ENCODE peak calls at places on chromosomes 5 and 9, in eight cellular contexts. D is uterus, C is astrocyte of the spinal cord, W is GM23338, B is ascending aorta, M is heart left ventricle, K is left ventricle myocardium inferior, F is choroid plexus epithelial cell. A is an unnamed sample.

GRCh38 chr9:131419029-131419614 is 25.2 kb downstream of the PRRC2B start:
- DNase-seq in D (no peak), C (no peak), W (no peak), B (no peak), M (no peak), K (no peak), F (no peak), A (no peak)

GRCh38 chr5:74352256-74352655 is 288.3 kb downstream of the ENC1 start:
- DNase-seq in D (no peak), C (no peak), W (no peak), B (no peak), M (no peak), K (no peak), F (no peak), A (no peak)

GRCh38 chr5:31889131-31889561 is 250.2 kb downstream of the PDZD2 start:
- DNase-seq in D (no peak), C (no peak), W (peak), B (no peak), M (no peak), K (no peak), F (no peak), A (no peak)

GRCh38 chr5:173001229-173001841 is 17.8 kb downstream of the ATP6V0E1 start:
- DNase-seq in D (no peak), C (no peak), W (no peak), B (peak), M (no peak), K (no peak), F (no peak), A (no peak)

GRCh38 chr9:614421-614820 is 227.1 kb upstream of the DMRT1 start:
- DNase-seq in D (no peak), C (no peak), W (no peak), B (no peak), M (no peak), K (no peak), F (no peak), A (no peak)

GRCh38 chr5:180302256-180302655 is 10.4 kb upstream of the MAPK9 start:
- DNase-seq in D (no peak), C (no peak), W (no peak), B (no peak), M (no peak), K (no peak), F (no peak), A (no peak)

GRCh38 chr5:179368806-179369529 is 23.7 kb upstream of the ADAMTS2 start:
- DNase-seq in D (no peak), C (no peak), W (no peak), B (no peak), M (no peak), K (no peak), F (no peak), A (no peak)

GRCh38 chr5:165361143-165361542 is 1855.7 kb downstream of the MAT2B start:
- DNase-seq in D (no peak), C (no peak), W (no peak), B (no peak), M (no peak), K (no peak), F (no peak), A (no peak)

GRCh38 chr5:113336975-113337374 is 97.8 kb downstream of the TSSK1B start:
- DNase-seq in D (peak), C (peak), W (peak), B (no peak), M (peak), K (no peak), F (peak), A (peak)

GRCh38 chr9:113579270-113580040 is 115.9 kb downstream of the RGS3 start:
- DNase-seq in D (no peak), C (peak), W (no peak), B (no peak), M (peak), K (peak), F (peak), A (no peak)

GRCh38 chr9:37591775-37592107 is 656 bp downstream of the TOMM5 start:
- DNase-seq in D (no peak), C (no peak), W (no peak), B (no peak), M (no peak), K (no peak), F (no peak), A (no peak)

GRCh38 chr9:125949721-125950465 is 202.7 kb downstream of the PBX3 start:
- DNase-seq in D (no peak), C (no peak), W (no peak), B (no peak), M (no peak), K (no peak), F (no peak), A (no peak)

GRCh38 chr5:55868846-55869245 is 17.7 kb downstream of the IL31RA start:
- DNase-seq in D (no peak), C (peak), W (no peak), B (no peak), M (no peak), K (no peak), F (peak), A (peak)

GRCh38 chr5:172479034-172479783 is 24.9 kb upstream of the SH3PXD2B start:
- DNase-seq in D (peak), C (peak), W (peak), B (peak), M (peak), K (peak), F (peak), A (peak)

GRCh38 chr9:13688223-13688989 is 408.9 kb upstream of the MPDZ start:
- DNase-seq in D (no peak), C (peak), W (peak), B (no peak), M (no peak), K (no peak), F (peak), A (no peak)

GRCh38 chr9:75181748-75182147 is 93.4 kb downstream of the OSTF1 start:
- DNase-seq in D (no peak), C (peak), W (no peak), B (no peak), M (no peak), K (no peak), F (peak), A (peak)

GRCh38 chr5:160434022-160434531 is 12.4 kb downstream of the PTTG1 start:
- DNase-seq in D (no peak), C (no peak), W (peak), B (no peak), M (no peak), K (no peak), F (no peak), A (peak)

GRCh38 chr5:107400328-107400727 is 270.4 kb downstream of the EFNA5 start:
- DNase-seq in D (no peak), C (no peak), W (no peak), B (no peak), M (no peak), K (no peak), F (no peak), A (no peak)

GRCh38 chr5:152861231-152861630 is 456.2 kb upstream of the NMUR2 start:
- DNase-seq in D (no peak), C (no peak), W (no peak), B (no peak), M (no peak), K (no peak), F (no peak), A (no peak)

GRCh38 chr5:141875795-141876627 is 2.2 kb downstream of the PCDH1 start:
- DNase-seq in D (peak), C (no peak), W (peak), B (peak), M (peak), K (peak), F (no peak), A (peak)

GRCh38 chr9:89372230-89372816 is 54.0 kb downstream of the SECISBP2 start:
- DNase-seq in D (no peak), C (no peak), W (peak), B (no peak), M (no peak), K (no peak), F (no peak), A (no peak)

GRCh38 chr5:40991168-40991980 is 79.8 kb downstream of the MROH2B start:
- DNase-seq in D (peak), C (peak), W (no peak), B (peak), M (peak), K (peak), F (peak), A (peak)

GRCh38 chr9:136270173-136270710 is 24.6 kb upstream of the QSOX2 start:
- DNase-seq in D (no peak), C (no peak), W (no peak), B (no peak), M (no peak), K (no peak), F (no peak), A (no peak)

GRCh38 chr9:38393128-38393809 is 767 bp downstream of the ALDH1B1 start:
- DNase-seq in D (no peak), C (no peak), W (peak), B (no peak), M (no peak), K (no peak), F (no peak), A (no peak)

GRCh38 chr5:86029308-86029707 is 588.4 kb upstream of the COX7C start:
- DNase-seq in D (no peak), C (no peak), W (no peak), B (no peak), M (no peak), K (no peak), F (no peak), A (no peak)

GRCh38 chr5:104297076-104297475 is 734.5 kb upstream of the NUDT12 start:
- DNase-seq in D (no peak), C (peak), W (no peak), B (no peak), M (no peak), K (no peak), F (peak), A (peak)

GRCh38 chr5:157581870-157582269 is 6.3 kb upstream of the ADAM19 start:
- DNase-seq in D (no peak), C (no peak), W (no peak), B (no peak), M (no peak), K (no peak), F (no peak), A (no peak)

GRCh38 chr9:35686222-35687203 is 3.2 kb downstream of the TPM2 start:
- DNase-seq in D (no peak), C (peak), W (no peak), B (no peak), M (peak), K (peak), F (peak), A (no peak)

GRCh38 chr9:116693233-116693731 is 6.2 kb downstream of the TRIM32 start:
- DNase-seq in D (no peak), C (no peak), W (no peak), B (no peak), M (no peak), K (no peak), F (peak), A (peak)
- H3K4me3 ChIP-seq in D (no peak), C (no peak), W (no peak), B (no peak), M (no peak), K (no peak), F (no peak), A (no peak)

DNA sequence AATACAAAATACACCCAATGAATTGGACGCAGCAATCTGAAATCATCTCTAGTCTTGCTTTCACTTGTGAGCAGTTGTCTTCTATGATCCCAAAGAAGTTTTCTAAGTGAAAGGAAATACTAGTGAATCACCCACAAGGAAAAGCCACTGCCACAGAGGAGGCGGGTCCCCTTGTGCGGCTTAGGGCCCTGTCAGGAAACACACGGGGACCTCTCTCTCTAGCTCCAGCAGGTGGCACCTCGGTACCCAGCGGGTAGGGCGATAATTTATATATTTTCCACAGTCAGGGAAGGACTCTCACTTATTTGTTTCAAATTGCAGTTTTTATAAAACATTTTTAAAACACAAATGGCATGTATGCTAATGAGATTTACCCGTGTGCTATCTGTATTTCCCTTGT is 417.1 kb downstream of the KDM4C start:
- DNase-seq in D (no peak), C (no peak), W (peak), B (no peak), M (no peak), K (no peak), F (no peak), A (no peak)
- TF ChIP-seq CTCF in D (no peak), C (peak), W (peak), B (no peak), M (no peak), K (no peak), F (no peak), A (no peak)

DNA sequence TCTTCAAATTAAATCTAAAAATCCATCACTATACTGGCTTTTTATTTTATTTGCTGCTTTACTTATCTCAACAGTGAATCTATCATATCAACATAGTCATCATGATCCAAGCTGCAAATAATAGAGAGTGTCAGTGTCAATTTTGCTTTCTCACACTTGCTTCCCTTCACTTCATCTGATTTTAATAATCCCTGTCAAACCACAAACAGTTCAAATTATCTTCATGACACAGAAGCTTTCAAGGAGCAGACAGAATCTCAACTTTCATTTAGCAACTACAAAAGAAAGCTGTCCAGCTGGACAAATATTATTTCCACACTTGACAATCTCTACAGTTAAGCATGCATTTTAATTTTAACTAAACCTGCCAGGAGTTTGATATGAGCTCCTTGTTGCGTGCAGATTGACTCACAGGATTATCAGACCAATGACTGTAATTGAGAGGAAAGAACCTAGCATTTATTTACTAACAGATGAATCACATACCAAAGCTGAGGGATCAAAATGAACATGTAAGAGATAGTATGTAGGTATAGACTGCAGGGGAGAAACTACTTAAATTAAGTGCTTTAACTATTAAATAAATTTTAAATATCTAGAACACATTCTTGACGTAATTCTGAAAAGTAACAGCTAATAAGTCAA is 56.0 kb downstream of the KIAA0825 start:
- DNase-seq in D (no peak), C (no peak), W (no peak), B (no peak), M (no peak), K (no peak), F (no peak), A (peak)
- H3K4me3 ChIP-seq in D (no peak), C (no peak), W (no peak), B (no peak), M (no peak), K (no peak), F (no peak), A (no peak)

GRCh38 chr5:33470544-33470943 is 29.8 kb downstream of the TARS1 start:
- DNase-seq in D (no peak), C (peak), W (no peak), B (no peak), M (no peak), K (no peak), F (peak), A (peak)
- TF ChIP-seq CTCF in D (no peak), C (peak), W (peak), B (no peak), M (peak), K (peak), F (peak), A (peak)

DNA sequence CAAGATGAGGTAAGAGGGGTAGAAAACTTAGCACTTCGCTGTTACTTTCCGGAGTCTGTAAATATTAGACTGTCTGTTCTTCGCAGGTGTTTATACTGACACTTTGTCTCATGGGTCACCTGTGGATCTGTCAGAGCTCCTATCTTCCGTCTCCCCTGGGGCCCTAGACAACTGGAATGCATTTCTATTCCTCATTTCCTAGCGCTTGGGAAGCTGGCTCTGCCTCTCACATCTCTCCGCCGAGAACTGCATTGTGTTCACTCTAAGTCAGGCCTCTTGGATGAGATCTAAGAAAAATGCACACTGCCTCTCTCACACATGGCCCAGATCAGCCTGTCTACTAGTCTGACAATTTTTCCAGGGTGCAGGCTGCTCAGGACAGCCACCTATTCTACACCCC is 39.5 kb downstream of the PCA3 start:
- DNase-seq in D (no peak), C (no peak), W (no peak), B (no peak), M (no peak), K (no peak), F (no peak), A (no peak)
- H3K4me3 ChIP-seq in D (no peak), C (no peak), W (no peak), B (no peak), M (no peak), K (no peak), F (no peak), A (no peak)

DNA sequence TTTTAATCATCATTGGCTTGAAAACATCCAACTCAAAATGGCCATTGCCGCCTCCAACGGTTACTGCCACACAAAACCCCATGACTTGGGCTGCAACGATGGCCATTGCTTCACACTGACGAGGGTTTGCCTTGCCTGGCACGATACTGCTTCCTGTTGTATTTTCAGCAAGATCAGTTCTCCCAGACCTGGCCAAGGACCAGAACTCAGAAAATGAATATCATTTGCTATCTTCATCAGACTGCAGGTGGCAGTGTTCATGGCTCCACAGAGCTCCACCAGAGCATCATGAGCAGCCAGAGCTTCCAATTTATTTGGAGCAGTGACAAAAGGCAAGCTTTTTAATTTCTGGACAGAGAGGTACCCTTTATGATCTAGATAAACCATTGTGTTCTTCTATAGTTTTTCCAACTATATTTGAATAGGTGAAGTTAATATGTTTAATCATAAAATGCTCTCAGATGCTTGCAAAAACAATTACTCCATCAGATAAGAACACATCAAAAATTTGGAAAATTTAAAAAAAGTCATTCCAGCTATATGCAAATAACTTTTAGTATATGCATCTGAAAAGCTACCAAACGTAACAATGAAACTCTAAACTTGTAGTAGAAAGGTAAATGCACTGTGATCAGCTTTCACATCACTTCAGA is 10.4 kb downstream of the AMACR start:
- DNase-seq in D (peak), C (peak), W (peak), B (peak), M (peak), K (no peak), F (peak), A (peak)
- TF ChIP-seq CTCF in D (peak), C (peak), W (peak), B (peak), M (peak), K (peak), F (peak), A (peak)

GRCh38 chr5:34564706-34565235 is 91.4 kb upstream of the RAI14 start:
- DNase-seq in D (peak), C (peak), W (no peak), B (no peak), M (no peak), K (peak), F (no peak), A (no peak)

GRCh38 chr5:34562791-34563190 is 93.3 kb upstream of the RAI14 start:
- DNase-seq in D (no peak), C (no peak), W (no peak), B (no peak), M (no peak), K (no peak), F (no peak), A (no peak)

GRCh38 chr5:34563269-34563668 is 92.9 kb upstream of the RAI14 start:
- DNase-seq in D (no peak), C (no peak), W (no peak), B (no peak), M (no peak), K (no peak), F (no peak), A (no peak)

DNA sequence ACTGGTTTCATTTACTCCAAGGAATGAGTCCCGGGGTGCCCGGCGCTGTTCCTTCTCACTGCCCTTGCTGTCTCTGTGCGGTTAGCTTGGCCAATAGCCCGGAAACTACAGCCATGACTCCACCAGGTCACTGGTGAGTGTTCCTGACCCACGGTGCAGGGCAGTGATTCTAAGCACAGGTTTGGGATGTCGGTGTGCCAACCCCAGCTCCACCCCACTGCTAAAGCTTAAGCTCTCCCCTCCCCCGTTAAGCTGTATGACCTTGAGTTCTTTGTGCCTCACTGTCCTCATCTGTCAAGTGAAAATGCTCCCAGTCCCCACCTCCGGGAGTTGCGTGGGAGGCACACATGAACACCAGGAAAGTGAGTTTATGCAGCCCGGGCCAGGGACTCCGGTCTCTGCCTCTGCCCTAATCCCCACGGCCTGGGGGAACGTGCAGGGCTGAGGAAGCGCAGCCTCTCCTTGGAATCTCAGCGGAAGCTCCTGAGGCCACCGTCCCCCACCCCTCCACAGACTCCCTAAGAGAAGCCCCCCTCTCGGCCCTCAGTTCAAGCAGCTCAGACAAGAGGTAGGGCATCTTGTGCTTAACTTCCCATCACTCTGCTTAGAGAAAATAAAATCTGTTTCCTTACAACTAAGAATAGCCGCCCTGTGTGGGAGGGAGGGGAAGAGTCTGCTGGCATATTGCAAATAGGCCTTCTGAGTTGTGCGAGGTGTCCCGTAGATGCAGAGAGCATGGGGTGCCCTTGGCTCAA is 92.0 kb upstream of the RAI14 start:
- DNase-seq in D (no peak), C (peak), W (no peak), B (no peak), M (no peak), K (peak), F (peak), A (no peak)
- H3K4me3 ChIP-seq in D (no peak), C (no peak), W (no peak), B (no peak), M (no peak), K (peak), F (peak), A (no peak)

GRCh38 chr5:115296130-115296997 is at the start of gene CCDC112:
- DNase-seq in D (peak), C (peak), W (peak), B (peak), M (peak), K (peak), F (peak), A (peak)
- TF ChIP-seq CTCF in D (no peak), C (no peak), W (no peak), B (no peak), M (no peak), K (no peak), F (no peak), A (no peak)

A was measured in epithelial cell of esophagus.